ENCODE peak calls at places on chromosomes 4 and X, in four cellular contexts. W is H1, F is K562, L is HepG2. O is an unnamed sample.

GRCh38 chr4:70183940-70184246 is 11.6 kb upstream of the ODAM start:
- DNase-seq in W (no peak), F (no peak), L (no peak), O (no peak)

GRCh38 chr4:76011018-76011670 is 3.8 kb upstream of the CXCL9 start:
- DNase-seq in W (no peak), F (no peak), L (no peak), O (no peak)

GRCh38 chrX:1059576-1060561 is 152.6 kb downstream of the CRLF2 start:
- DNase-seq in W (no peak), F (peak), L (no peak), O (no peak)

GRCh38 chr4:3514221-3514780 is 17.9 kb downstream of the LRPAP1 start:
- DNase-seq in W (no peak), F (no peak), L (no peak), O (no peak)

GRCh38 chr4:11426716-11427115 is 2.0 kb downstream of the HS3ST1 start:
- DNase-seq in W (no peak), F (no peak), L (no peak), O (no peak)

GRCh38 chr4:8101213-8101781 is 57.3 kb downstream of the ABLIM2 start:
- DNase-seq in W (no peak), F (no peak), L (peak), O (no peak)

GRCh38 chr4:74503580-74503979 is 58.6 kb downstream of the AREG start:
- DNase-seq in W (no peak), F (no peak), L (peak), O (no peak)

GRCh38 chr4:61373901-61374611 is 173.9 kb downstream of the ADGRL3 start:
- DNase-seq in W (no peak), F (no peak), L (no peak), O (no peak)

GRCh38 chrX:98067611-98068010 is 1183.9 kb downstream of the RPA4 start:
- DNase-seq in W (no peak), F (no peak), L (no peak), O (no peak)

GRCh38 chr4:186020106-186020792 is 48.7 kb upstream of the TLR3 start:
- DNase-seq in W (no peak), F (no peak), L (no peak), O (no peak)

GRCh38 chrX:57573754-57574153 is 18.1 kb upstream of the ZXDB start:
- DNase-seq in W (no peak), F (no peak), L (no peak), O (no peak)

GRCh38 chr4:84661191-84661944 is 78.4 kb downstream of the CDS1 start:
- DNase-seq in W (no peak), F (no peak), L (peak), O (no peak)

GRCh38 chr4:18039113-18039512 is 17.6 kb upstream of the LCORL start:
- DNase-seq in W (no peak), F (no peak), L (no peak), O (no peak)

GRCh38 chr4:5462896-5463295 is 245.5 kb downstream of the EVC2 start:
- DNase-seq in W (no peak), F (no peak), L (no peak), O (no peak)

GRCh38 chr4:149203256-149204001 is 612.2 kb downstream of the IQCM start:
- DNase-seq in W (no peak), F (no peak), L (no peak), O (no peak)

GRCh38 chr4:174631901-174632758 is 109.8 kb upstream of the HPGD start:
- DNase-seq in W (no peak), F (peak), L (peak), O (no peak)

GRCh38 chr4:145619639-145619996 is 433 bp downstream of the MMAA start:
- DNase-seq in W (no peak), F (no peak), L (peak), O (peak)

GRCh38 chr4:25098964-25099843 is 61.0 kb downstream of the SEPSECS start:
- DNase-seq in W (no peak), F (peak), L (no peak), O (no peak)

GRCh38 chrX:28920141-28920540 is 332.9 kb downstream of the IL1RAPL1 start:
- DNase-seq in W (no peak), F (no peak), L (no peak), O (no peak)

GRCh38 chr4:174870311-174870710 is 41.3 kb upstream of the GLRA3 start:
- DNase-seq in W (no peak), F (no peak), L (no peak), O (no peak)

DNA sequence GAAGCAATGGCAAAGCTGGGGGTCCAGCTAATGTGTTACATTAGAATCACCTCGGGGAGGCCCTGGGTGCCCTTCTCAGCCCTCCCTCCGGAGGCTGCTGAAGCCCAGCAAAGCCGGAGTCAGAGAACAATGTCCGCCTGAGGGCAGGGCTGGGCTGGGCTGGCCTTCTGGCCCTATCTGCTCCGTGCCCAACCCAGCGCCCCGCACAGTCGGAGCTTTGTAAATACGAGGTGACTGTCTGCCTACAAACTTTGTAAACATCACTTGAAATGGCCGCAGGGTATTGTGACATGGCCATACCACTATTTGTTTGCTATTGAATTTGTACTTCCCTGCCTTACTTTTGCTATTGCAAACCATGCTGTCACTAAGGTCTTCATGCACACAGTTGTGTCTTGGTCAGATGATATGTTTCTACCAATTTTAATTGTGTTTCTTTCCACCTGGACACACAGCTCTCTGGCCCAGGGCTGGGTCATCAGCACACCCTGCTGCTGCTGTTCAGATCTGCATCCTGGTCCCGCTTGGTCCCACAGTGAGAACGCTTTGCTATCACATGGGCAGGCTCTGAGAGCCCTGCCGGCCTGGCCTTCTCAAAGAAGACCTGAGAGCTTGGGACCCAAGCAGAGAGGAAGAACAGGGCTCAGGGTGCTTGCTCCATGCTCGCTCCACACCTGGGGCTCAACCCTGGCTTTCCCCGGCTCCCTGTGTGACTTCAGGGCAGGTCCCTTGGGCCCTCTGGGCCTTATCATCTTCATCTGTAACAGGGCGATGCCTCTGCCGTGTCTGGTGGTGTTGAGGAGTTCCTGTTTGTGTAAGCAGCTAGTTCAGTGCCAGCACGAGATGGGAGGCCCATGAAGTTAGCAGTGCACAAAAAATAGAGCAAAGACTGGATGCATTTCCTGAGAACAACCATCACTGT is 2.2 kb downstream of the S100P start:
- DNase-seq in W (no peak), F (no peak), L (peak), O (no peak)
- H3K27ac ChIP-seq in W (no peak), F (peak), L (peak), O (no peak)

GRCh38 chrX:27583976-27584375 is 6.2 kb upstream of the DCAF8L2 start:
- DNase-seq in W (no peak), F (no peak), L (no peak), O (no peak)
- TF ChIP-seq CBX5 in W (no peak), F (no peak), L (no peak), O (no peak)

DNA sequence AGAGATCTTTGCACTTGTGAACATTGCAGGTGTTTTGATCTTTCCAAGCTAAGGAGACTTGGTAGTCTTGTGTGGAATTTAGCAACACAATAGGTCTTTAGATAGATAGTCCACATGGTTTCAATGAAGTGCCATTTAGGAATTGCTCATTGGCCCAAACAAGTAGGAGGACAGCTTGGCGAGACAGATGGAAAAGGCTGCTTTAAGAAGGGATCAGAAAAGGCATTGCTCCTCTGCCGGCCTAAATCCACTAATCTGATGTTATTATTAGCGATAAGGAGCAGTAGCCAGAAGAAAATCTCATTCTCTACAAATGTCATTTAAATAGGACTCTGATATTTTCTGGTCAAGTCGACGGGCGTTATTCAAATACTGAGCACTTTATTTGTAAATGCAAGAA is 99.7 kb downstream of the AFF2 start:
- DNase-seq in W (no peak), F (no peak), L (no peak), O (no peak)
- H3K27ac ChIP-seq in W (no peak), F (peak), L (no peak), O (no peak)

GRCh38 chrX:41739871-41740270 is 15.9 kb downstream of the GPR82 start:
- DNase-seq in W (no peak), F (no peak), L (no peak), O (no peak)
- TF ChIP-seq CBX5 in W (no peak), F (no peak), L (no peak), O (no peak)